ENCODE peak calls at places on chromosomes 6 and 20, in nine cellular contexts. E, F, Y, C, L, X, G, A and P are unnamed samples.

GRCh38 chr6:11876934-11877433 is 98.4 kb upstream of the ADTRP start:
- DNase-seq in E (no peak), F (no peak), Y (no peak), C (no peak), L (no peak), X (no peak), G (no peak), A (no peak), P (no peak)

GRCh38 chr6:162177733-162178132 is 549.8 kb downstream of the PRKN start:
- DNase-seq in E (no peak), F (no peak), Y (peak; percentile 55), C (no peak), L (no peak), X (no peak), G (no peak), A (no peak), P (no peak)

GRCh38 chr20:4509825-4510522 is 211.7 kb upstream of the PRND start:
- DNase-seq in E (no peak), F (no peak), Y (no peak), C (no peak), L (no peak), X (no peak), G (no peak), A (peak; percentile 88), P (no peak)

GRCh38 chr20:34992751-34993417 is 37.2 kb downstream of the MYH7B start:
- DNase-seq in E (no peak), F (no peak), Y (no peak), C (no peak), L (no peak), X (no peak), G (no peak), A (no peak), P (no peak)

GRCh38 chr6:7050911-7051779 is 56.6 kb upstream of the RREB1 start:
- DNase-seq in E (peak; percentile 42), F (peak; percentile 52), Y (peak; percentile 79), C (peak; percentile 44), L (peak; percentile 87), X (peak; percentile 21), G (no peak), A (peak; percentile 59), P (peak; percentile 36)

GRCh38 chr20:6473197-6473596 is 294.3 kb upstream of the BMP2 start:
- DNase-seq in E (no peak), F (no peak), Y (no peak), C (no peak), L (no peak), X (no peak), G (no peak), A (peak; percentile 2), P (no peak)

GRCh38 chr6:70456725-70457124 is 43.4 kb downstream of the FAM135A start:
- DNase-seq in E (no peak), F (no peak), Y (no peak), C (no peak), L (peak; percentile 31), X (no peak), G (no peak), A (no peak), P (no peak)

GRCh38 chr20:50014570-50015562 is 32.1 kb downstream of the SNAI1 start:
- DNase-seq in E (no peak), F (no peak), Y (peak; percentile 61), C (no peak), L (no peak), X (no peak), G (no peak), A (no peak), P (no peak)

GRCh38 chr20:7775072-7775471 is 165.2 kb downstream of the HAO1 start:
- DNase-seq in E (no peak), F (no peak), Y (no peak), C (no peak), L (no peak), X (no peak), G (no peak), A (peak; percentile 12), P (no peak)

GRCh38 chr6:36929607-36930006 is 24.9 kb upstream of the PI16 start:
- DNase-seq in E (no peak), F (no peak), Y (no peak), C (no peak), L (no peak), X (no peak), G (no peak), A (peak; percentile 57), P (no peak)

GRCh38 chr20:21230220-21230619 is 72.9 kb upstream of the XRN2 start:
- DNase-seq in E (no peak), F (no peak), Y (no peak), C (no peak), L (no peak), X (no peak), G (no peak), A (no peak), P (no peak)

GRCh38 chr20:43786885-43787284 is 60.1 kb upstream of the GTSF1L start:
- DNase-seq in E (no peak), F (no peak), Y (no peak), C (no peak), L (no peak), X (no peak), G (no peak), A (no peak), P (no peak)

GRCh38 chr6:42269974-42270510 is 52.4 kb upstream of the MRPS10 start:
- DNase-seq in E (no peak), F (no peak), Y (no peak), C (no peak), L (no peak), X (no peak), G (no peak), A (no peak), P (no peak)

GRCh38 chr20:17710379-17711305 is 10.9 kb downstream of the BANF2 start:
- DNase-seq in E (no peak), F (no peak), Y (peak; percentile 10), C (no peak), L (peak; percentile 20), X (no peak), G (no peak), A (peak; percentile 40), P (no peak)

GRCh38 chr6:167855825-167856425 is 29.2 kb downstream of the AFDN start:
- DNase-seq in E (no peak), F (no peak), Y (no peak), C (peak; percentile 84), L (no peak), X (no peak), G (no peak), A (peak; percentile 94), P (no peak)

GRCh38 chr6:30188541-30188940 is 24.7 kb downstream of the TRIM26 start:
- DNase-seq in E (no peak), F (no peak), Y (no peak), C (no peak), L (no peak), X (no peak), G (no peak), A (no peak), P (no peak)

GRCh38 chr6:165243801-165244200 is 65.6 kb downstream of the C6orf118 start:
- DNase-seq in E (no peak), F (no peak), Y (no peak), C (no peak), L (no peak), X (no peak), G (no peak), A (no peak), P (no peak)

GRCh38 chr6:36735110-36735971 is 37.7 kb downstream of the RAB44 start:
- DNase-seq in E (peak; percentile 42), F (no peak), Y (no peak), C (no peak), L (peak; percentile 79), X (no peak), G (no peak), A (peak; percentile 92), P (peak; percentile 62)

GRCh38 chr6:24936641-24937317 is 1.0 kb upstream of the RIPOR2 start:
- DNase-seq in E (no peak), F (peak; percentile 55), Y (no peak), C (no peak), L (no peak), X (peak; percentile 44), G (peak; percentile 31), A (no peak), P (peak; percentile 64)

GRCh38 chr6:15247750-15248450 is 2.0 kb downstream of the JARID2 start:
- DNase-seq in E (peak; percentile 72), F (peak; percentile 37), Y (peak; percentile 76), C (no peak), L (peak; percentile 69), X (no peak), G (peak; percentile 40), A (peak; percentile 87), P (peak; percentile 75)

GRCh38 chr6:116313377-116313776 is 33.6 kb upstream of the TSPYL1 start:
- DNase-seq in E (no peak), F (no peak), Y (no peak), C (no peak), L (no peak), X (no peak), G (no peak), A (peak; percentile 65), P (no peak)

GRCh38 chr6:73586416-73586974 is 65.7 kb upstream of the EEF1A1 start:
- DNase-seq in E (no peak), F (no peak), Y (no peak), C (no peak), L (no peak), X (no peak), G (no peak), A (peak; percentile 38), P (no peak)